ENCODE peak calls at places on chromosomes 7 and 10, in five cellular contexts. C is MM.1S, O is AG04450, Z is endothelial cell, M is PC-3. Y is an unnamed sample.

GRCh38 chr7:106870983-106871410 is 5.9 kb downstream of the PIK3CG start:
- DNase-seq in C (peak), O (peak), Z (no peak), M (no peak), Y (no peak)

GRCh38 chr7:106358103-106358663 is 73.4 kb upstream of the NAMPT start:
- DNase-seq in C (peak), O (no peak), Z (no peak), M (no peak), Y (no peak)

GRCh38 chr7:87318741-87319140 is 26.7 kb upstream of the CROT start:
- DNase-seq in C (peak), O (no peak), Z (no peak), M (no peak), Y (peak)

GRCh38 chr10:133020193-133020817 is 67.4 kb upstream of the ADGRA1 start:
- DNase-seq in C (no peak), O (no peak), Z (no peak), M (no peak), Y (no peak)

GRCh38 chr10:131048595-131048994 is 262.9 kb downstream of the TCERG1L start:
- DNase-seq in C (no peak), O (no peak), Z (no peak), M (no peak), Y (no peak)

GRCh38 chr10:132290631-132291030 is 17.1 kb downstream of the STK32C start:
- DNase-seq in C (no peak), O (no peak), Z (no peak), M (no peak), Y (no peak)

GRCh38 chr7:20906791-20907190 is 120.1 kb upstream of the SP8 start:
- DNase-seq in C (no peak), O (no peak), Z (no peak), M (no peak), Y (no peak)

GRCh38 chr7:121302214-121302745 is 26.5 kb upstream of the WNT16 start:
- DNase-seq in C (no peak), O (peak), Z (no peak), M (peak), Y (no peak)

GRCh38 chr10:114367041-114367675 is 37.1 kb downstream of the AFAP1L2 start:
- DNase-seq in C (no peak), O (no peak), Z (no peak), M (no peak), Y (no peak)

GRCh38 chr7:28647076-28647421 is 234.7 kb downstream of the CREB5 start:
- DNase-seq in C (no peak), O (no peak), Z (no peak), M (no peak), Y (no peak)

GRCh38 chr10:10642741-10643280 is 374.9 kb upstream of the CELF2 start:
- DNase-seq in C (no peak), O (no peak), Z (no peak), M (no peak), Y (no peak)

GRCh38 chr10:10647331-10647730 is 370.3 kb upstream of the CELF2 start:
- DNase-seq in C (no peak), O (no peak), Z (no peak), M (no peak), Y (peak)

DNA sequence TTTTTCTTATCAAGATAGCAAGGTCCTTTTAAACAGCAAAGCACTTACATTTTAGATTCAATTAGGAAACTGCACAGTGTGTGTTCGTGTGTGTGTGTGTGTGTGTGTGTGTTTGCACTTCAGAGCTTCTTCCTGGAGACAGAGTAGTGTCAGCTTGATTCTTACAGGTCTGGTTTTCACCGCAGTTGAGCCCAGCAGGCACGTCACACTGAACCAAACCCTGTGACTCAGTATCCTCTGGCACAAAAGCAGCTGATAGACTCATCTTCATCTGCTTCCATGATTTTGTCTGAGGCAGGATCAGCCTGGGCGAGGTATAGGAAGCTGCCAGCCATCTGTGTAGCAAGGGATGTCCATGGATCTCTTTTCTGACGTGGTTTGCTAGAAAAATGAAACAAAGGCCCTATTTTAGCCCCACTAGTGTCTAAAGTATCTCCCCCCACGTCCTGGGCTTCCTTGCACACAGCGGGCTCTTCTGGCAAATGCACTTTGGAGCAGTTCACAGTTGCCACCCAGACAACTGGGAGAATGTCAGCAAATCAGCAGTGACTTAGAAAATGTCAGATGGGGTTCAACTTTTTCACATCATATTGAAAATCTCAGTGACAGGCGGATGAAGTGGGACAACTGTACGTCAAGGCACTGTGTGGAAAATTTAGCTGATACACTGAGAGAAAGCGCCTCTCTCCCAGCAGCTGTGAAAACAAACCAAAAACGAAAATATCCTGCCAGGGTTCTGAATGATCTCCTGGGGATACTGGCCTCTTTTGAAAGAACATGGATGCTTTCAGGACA is 373.2 kb upstream of the CELF2 start:
- DNase-seq in C (no peak), O (no peak), Z (no peak), M (no peak), Y (peak)
- TF ChIP-seq CTCF in C (no peak), O (no peak), Z (no peak), M (no peak), Y (no peak)

DNA sequence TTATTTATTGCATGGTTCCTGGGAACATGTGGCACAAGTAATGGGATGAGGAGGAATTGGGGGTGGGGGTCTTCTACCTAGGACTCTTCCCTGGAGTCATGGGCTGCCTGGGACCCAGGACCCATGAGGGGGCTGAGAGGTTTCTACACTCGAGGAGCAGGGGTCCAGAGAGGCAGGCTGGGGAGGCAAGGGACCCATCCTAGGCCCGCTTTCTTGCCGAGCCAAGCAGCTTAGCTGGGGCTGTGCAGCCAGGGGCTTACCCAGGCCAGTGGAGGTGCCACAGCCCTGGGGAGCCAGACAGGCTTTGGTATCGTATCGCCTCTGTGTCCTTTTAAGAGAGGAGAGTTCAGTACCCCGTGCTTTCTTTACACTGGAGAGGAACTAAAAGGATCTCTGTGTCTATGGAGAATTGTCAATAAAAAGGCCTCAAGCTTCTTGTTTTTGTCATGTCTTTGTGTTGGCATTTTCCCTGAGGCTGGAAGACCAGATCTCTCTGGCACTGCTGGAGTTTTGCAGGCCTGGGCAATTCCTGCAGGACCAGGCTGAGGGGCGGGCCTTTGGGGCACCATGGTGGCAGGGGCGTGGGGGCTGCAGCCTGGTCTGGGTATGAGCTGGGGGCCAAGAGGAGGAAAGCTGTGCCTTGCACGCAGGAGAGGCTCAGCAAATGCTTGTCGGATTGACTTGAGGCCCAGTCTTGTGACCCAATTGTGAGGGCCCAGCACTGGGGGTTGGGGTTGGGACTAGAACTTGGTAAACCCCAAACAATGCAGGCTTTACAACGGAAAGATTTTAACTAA is 11.1 kb downstream of the SFRP5 start:
- DNase-seq in C (no peak), O (no peak), Z (no peak), M (no peak), Y (no peak)
- TF ChIP-seq CTCF in C (no peak), O (no peak), Z (no peak), M (no peak), Y (no peak)

GRCh38 chr10:113080621-113081229 is 130.7 kb downstream of the TCF7L2 start:
- DNase-seq in C (no peak), O (no peak), Z (no peak), M (no peak), Y (no peak)
- TF ChIP-seq CTCF in C (no peak), O (peak), Z (no peak), M (peak), Y (no peak)

GRCh38 chr10:50295367-50295766 is 44.1 kb upstream of the ASAH2 start:
- DNase-seq in C (no peak), O (no peak), Z (no peak), M (no peak), Y (no peak)

GRCh38 chr10:50293508-50294320 is 42.4 kb upstream of the ASAH2 start:
- DNase-seq in C (no peak), O (no peak), Z (no peak), M (no peak), Y (no peak)

GRCh38 chr10:50294582-50294981 is 43.3 kb upstream of the ASAH2 start:
- DNase-seq in C (no peak), O (no peak), Z (no peak), M (no peak), Y (no peak)

GRCh38 chr10:50289196-50289595 is 37.9 kb upstream of the ASAH2 start:
- DNase-seq in C (no peak), O (no peak), Z (no peak), M (no peak), Y (no peak)

DNA sequence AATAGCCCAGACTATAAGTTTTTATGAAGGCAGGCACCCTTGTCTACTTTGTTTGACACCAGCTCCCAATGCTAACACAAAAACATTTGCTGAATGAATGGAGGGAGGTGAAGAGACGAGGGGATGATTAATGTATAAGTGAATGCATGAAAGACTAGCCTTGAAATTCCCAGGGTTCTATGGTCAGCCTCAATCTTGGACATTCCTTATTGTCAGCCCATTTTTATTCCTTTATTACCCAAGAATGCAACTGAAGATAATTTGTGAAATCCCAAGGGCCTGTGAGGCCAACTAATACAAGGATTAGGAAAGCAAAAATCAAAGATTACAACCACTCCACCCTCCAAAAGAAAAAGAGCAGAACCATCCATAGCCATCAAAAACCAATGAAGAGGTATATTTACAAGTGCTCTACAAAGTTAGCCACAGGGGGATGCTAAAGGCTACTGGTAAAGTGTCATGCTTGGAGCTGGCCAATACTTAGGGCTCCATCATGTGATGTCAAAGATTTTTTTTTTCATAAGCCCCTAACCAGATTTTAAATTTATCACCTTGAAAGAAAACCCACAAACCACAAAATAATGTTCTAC is 40.0 kb upstream of the ASAH2 start:
- DNase-seq in C (no peak), O (no peak), Z (no peak), M (peak), Y (peak)
- TF ChIP-seq CTCF in C (peak), O (peak), Z (no peak), M (peak), Y (peak)

DNA sequence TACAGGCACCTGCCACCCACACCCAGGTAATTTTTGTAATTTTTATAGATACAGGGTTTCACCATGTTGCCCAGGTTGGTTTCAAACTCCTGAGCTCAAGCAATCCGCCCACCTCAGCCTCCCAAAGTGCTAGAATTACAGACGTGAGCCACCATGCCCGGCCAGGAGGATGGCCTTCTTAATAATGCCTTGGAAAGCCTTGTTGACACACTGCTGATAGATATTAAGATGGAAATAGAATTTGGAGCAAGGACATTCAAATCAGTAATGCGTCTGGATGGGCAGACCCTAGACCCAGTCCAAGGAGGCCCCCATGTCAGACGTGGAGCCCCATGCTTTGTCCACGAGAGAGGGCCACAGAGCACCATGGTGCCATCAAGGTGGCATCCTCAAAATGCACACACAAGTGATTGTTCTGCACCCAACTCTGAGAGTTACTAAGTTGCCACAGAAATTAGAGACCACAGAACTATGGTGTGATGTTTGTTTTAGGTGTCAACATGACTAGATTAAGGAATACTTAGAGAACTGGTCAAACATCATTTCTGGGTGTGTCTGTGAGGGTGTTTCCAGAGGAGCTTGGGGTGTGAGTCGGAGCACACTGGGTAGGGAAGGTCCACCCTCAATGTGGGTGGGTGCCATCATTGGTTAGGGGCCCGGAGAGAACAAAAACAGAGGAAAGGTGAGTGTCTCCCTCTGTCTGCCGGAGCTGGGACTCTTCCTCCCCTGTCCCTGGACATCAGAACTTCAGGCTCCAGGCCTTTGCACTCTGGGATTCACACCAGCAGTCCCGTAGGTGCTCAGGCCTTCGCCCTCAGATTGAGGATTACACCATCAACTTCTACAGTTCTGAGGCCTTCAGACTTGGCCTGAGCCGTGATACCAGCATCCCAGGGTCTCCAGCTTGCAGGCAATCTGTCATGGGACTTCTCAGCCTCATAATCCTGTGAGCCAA is 34.5 kb downstream of the EBF3 start:
- DNase-seq in C (no peak), O (no peak), Z (no peak), M (no peak), Y (no peak)
- TF ChIP-seq CTCF in C (no peak), O (no peak), Z (no peak), M (no peak), Y (no peak)

DNA sequence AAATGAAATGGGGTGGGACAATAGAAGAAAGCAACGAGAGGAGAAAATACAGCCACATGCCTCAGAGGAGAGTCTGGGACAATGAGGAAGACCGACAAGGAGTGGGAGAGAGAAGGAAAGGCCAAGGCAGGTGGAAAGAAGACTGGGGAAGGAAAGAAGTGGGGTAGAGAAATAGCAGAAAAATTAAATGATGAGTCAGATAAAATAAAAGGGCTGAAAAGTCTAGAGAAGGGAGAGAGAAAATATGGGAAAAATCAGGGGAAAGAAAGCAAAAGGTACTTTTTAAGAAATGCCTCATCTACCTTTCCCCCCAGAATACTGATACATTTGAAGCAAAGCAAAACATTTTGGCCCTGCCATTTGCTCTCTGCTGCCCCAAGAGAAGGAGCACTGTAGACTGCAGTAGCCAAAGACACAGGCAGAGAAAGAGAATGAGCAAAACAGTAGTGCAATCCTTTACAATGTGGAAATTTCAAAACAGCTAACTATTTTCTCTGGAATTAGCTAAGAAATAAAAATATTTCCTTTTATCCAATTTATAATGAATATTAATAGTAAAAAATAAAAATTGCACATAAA is 14.5 kb downstream of the GBX1 start:
- DNase-seq in C (no peak), O (no peak), Z (no peak), M (no peak), Y (no peak)
- TF ChIP-seq CTCF in C (no peak), O (peak), Z (no peak), M (peak), Y (no peak)

GRCh38 chr7:102450242-102450641 is 14.4 kb downstream of the ALKBH4 start:
- DNase-seq in C (peak), O (no peak), Z (no peak), M (peak), Y (peak)
- TF ChIP-seq CTCF in C (peak), O (no peak), Z (no peak), M (peak), Y (no peak)

Y was measured in MCF 10A.